ENCODE peak calls at places on chromosomes 11 and 22, in ten cellular contexts. P is spleen, K is stomach, S is breast epithelium, I is transverse colon, U is endothelial cell of umbilical vein, F is sigmoid colon, C is K562, D is HCT116, E is SK-N-SH. N is an unnamed sample.

GRCh38 chr11:27214713-27215112 is 148.3 kb downstream of the CCDC34 start:
- DNase-seq in D (no peak), K (no peak), S (no peak), C (no peak), E (no peak), U (no peak), P (no peak), F (no peak), I (no peak), N (no peak)

GRCh38 chr22:38072322-38073149 is 11.4 kb downstream of the SLC16A8 start:
- DNase-seq in D (no peak), S (no peak), C (no peak), I (no peak), K (no peak), E (peak), U (no peak), F (peak), P (no peak), N (no peak)

GRCh38 chr11:86171627-86172026 is 72.9 kb upstream of the EED start:
- DNase-seq in C (no peak), F (no peak), K (no peak), P (no peak), D (no peak), E (no peak), U (no peak), I (no peak), S (no peak), N (no peak)

GRCh38 chr22:22233081-22233480 is 11.5 kb upstream of the VPREB1 start:
- DNase-seq in U (no peak), K (no peak), E (no peak), C (no peak), S (no peak), F (no peak), D (no peak), P (no peak), I (no peak), N (no peak)

GRCh38 chr11:132784441-132784840 is 747.9 kb downstream of the OPCML start:
- DNase-seq in S (no peak), E (no peak), C (no peak), D (no peak), K (no peak), F (no peak), U (no peak), I (no peak), P (no peak), N (no peak)

GRCh38 chr11:474914-475506 is 24.9 kb downstream of the PTDSS2 start:
- DNase-seq in I (no peak), U (no peak), D (no peak), E (no peak), K (no peak), F (no peak), P (no peak), C (no peak), S (no peak), N (no peak)

GRCh38 chr22:43270314-43270908 is 72.8 kb downstream of the SCUBE1 start:
- DNase-seq in I (peak), S (no peak), C (peak), P (no peak), K (no peak), F (no peak), D (no peak), U (no peak), E (no peak), N (no peak)

GRCh38 chr11:124170801-124171586 is 12.2 kb upstream of the OR10D3 start:
- DNase-seq in S (no peak), I (no peak), D (no peak), U (no peak), P (no peak), F (no peak), E (no peak), C (peak), K (no peak), N (no peak)

GRCh38 chr11:48081151-48082010 is 101.0 kb downstream of the PTPRJ start:
- DNase-seq in I (no peak), K (no peak), D (no peak), S (peak), C (no peak), F (peak), E (no peak), P (peak), U (peak), N (peak)

GRCh38 chr11:121418625-121419114 is 33.4 kb upstream of the SORL1 start:
- DNase-seq in U (no peak), P (peak), D (no peak), S (no peak), C (no peak), E (no peak), K (no peak), I (peak), F (no peak), N (no peak)

GRCh38 chr11:23021287-23021863 is 161.1 kb upstream of the CCDC179 start:
- DNase-seq in I (peak), D (no peak), P (no peak), C (peak), S (no peak), E (peak), K (peak), U (peak), F (no peak), N (no peak)

GRCh38 chr11:96506953-96507354 is 117.1 kb downstream of the JRKL start:
- DNase-seq in C (peak), F (no peak), S (no peak), D (no peak), K (no peak), I (no peak), E (no peak), P (no peak), U (no peak), N (no peak)

GRCh38 chr11:1563697-1564534 is 8.2 kb downstream of the DUSP8 start:
- DNase-seq in U (no peak), P (no peak), E (no peak), D (no peak), I (no peak), F (no peak), S (no peak), C (no peak), K (no peak), N (no peak)

GRCh38 chr11:57325735-57326048 is 940 bp upstream of the TNKS1BP1 start:
- DNase-seq in F (peak), C (no peak), S (peak), E (peak), P (no peak), K (peak), I (peak), U (peak), D (no peak), N (peak)

GRCh38 chr11:114102993-114103896 is 43.7 kb downstream of the ZBTB16 start:
- DNase-seq in U (no peak), E (no peak), I (no peak), D (no peak), P (no peak), K (no peak), C (no peak), F (peak), S (no peak), N (no peak)

GRCh38 chr22:27378994-27379393 is 422.6 kb downstream of the MN1 start:
- DNase-seq in F (no peak), S (no peak), C (no peak), P (no peak), U (no peak), I (no peak), K (no peak), E (no peak), D (no peak), N (no peak)

GRCh38 chr11:106379265-106379664 is 301.8 kb downstream of the AASDHPPT start:
- DNase-seq in C (no peak), D (no peak), E (no peak), I (no peak), U (no peak), K (no peak), P (no peak), F (no peak), S (no peak), N (no peak)

GRCh38 chr11:57426754-57427691 is at the start of gene SLC43A3:
- DNase-seq in C (peak), F (peak), K (peak), E (peak), S (peak), U (peak), D (no peak), I (peak), P (peak), N (peak)

GRCh38 chr11:74681686-74682651 is 49.3 kb downstream of the CHRDL2 start:
- DNase-seq in E (no peak), D (no peak), K (peak), U (no peak), I (peak), C (no peak), P (peak), F (peak), S (peak), N (peak)

GRCh38 chr11:120867988-120868387 is 155.9 kb upstream of the TBCEL start:
- DNase-seq in S (no peak), K (no peak), D (no peak), U (no peak), F (no peak), C (no peak), E (no peak), I (no peak), P (no peak), N (no peak)

GRCh38 chr11:108647701-108648527 is 17.0 kb upstream of the DDX10 start:
- DNase-seq in P (peak), U (peak), C (peak), I (peak), D (peak), S (peak), E (peak), F (no peak), K (peak), N (peak)

GRCh38 chr22:50527921-50528681 is 1.7 kb downstream of the TYMP start:
- DNase-seq in P (no peak), E (no peak), F (no peak), I (no peak), S (no peak), U (no peak), D (no peak), C (no peak), K (no peak), N (no peak)

GRCh38 chr22:50530857-50531545 is 1.2 kb upstream of the TYMP start:
- DNase-seq in D (peak), E (no peak), C (no peak), S (peak), U (peak), P (peak), K (peak), I (peak), F (peak), N (peak)

GRCh38 chr22:50528682-50529415 is 963 bp downstream of the TYMP start:
- DNase-seq in F (no peak), D (no peak), K (no peak), E (no peak), P (no peak), I (peak), U (no peak), C (no peak), S (no peak), N (no peak)

GRCh38 chr22:50530280-50530856 is 556 bp upstream of the TYMP start:
- DNase-seq in S (peak), U (no peak), F (peak), D (peak), C (no peak), E (no peak), K (peak), P (peak), I (peak), N (peak)

GRCh38 chr22:50529416-50530279 is at the start of gene TYMP:
- DNase-seq in E (no peak), S (peak), U (no peak), F (peak), P (no peak), I (peak), K (peak), C (no peak), D (no peak), N (peak)
- TF ChIP-seq POLR2AphosphoS5 in E (no peak), S (no peak), U (no peak), F (no peak), P (peak), I (no peak), K (no peak), C (no peak), D (no peak), N (no peak)

GRCh38 chr11:59615132-59615636 is 390 bp downstream of the OSBP start:
- DNase-seq in E (no peak), F (peak), K (peak), D (peak), P (peak), U (no peak), S (peak), C (peak), I (peak), N (peak)
- TF ChIP-seq CTCF in E (no peak), F (no peak), K (no peak), D (no peak), P (no peak), U (no peak), S (no peak), C (no peak), I (no peak), N (peak)

GRCh38 chr11:64285885-64286800 is 495 bp downstream of the GPR137 start:
- DNase-seq in F (no peak), C (no peak), K (no peak), D (no peak), S (peak), E (peak), U (no peak), I (peak), P (peak), N (no peak)

GRCh38 chr11:64283092-64283491 is 1.4 kb downstream of the BAD start:
- DNase-seq in U (no peak), K (no peak), E (no peak), I (no peak), F (no peak), S (no peak), P (no peak), C (no peak), D (no peak), N (no peak)

GRCh38 chr11:64284048-64284961 is at the start of gene BAD:
- DNase-seq in S (peak), E (peak), C (peak), P (peak), I (peak), D (peak), K (peak), F (peak), U (peak), N (peak)

GRCh38 chr11:64286801-64287159 is 1.1 kb downstream of the GPR137 start:
- DNase-seq in D (no peak), S (no peak), P (peak), F (no peak), K (no peak), C (no peak), I (no peak), U (no peak), E (no peak), N (no peak)

GRCh38 chr11:64284962-64285884 is at the start of gene GPR137:
- DNase-seq in F (peak), I (peak), U (peak), S (peak), E (peak), K (peak), D (no peak), C (peak), P (peak), N (peak)
- TF ChIP-seq POLR2AphosphoS5 in F (peak), I (peak), U (peak), S (no peak), E (no peak), K (peak), D (peak), C (peak), P (peak), N (peak)

GRCh38 chr11:66868726-66869291 is 11.9 kb downstream of the LRFN4 start:
- DNase-seq in U (no peak), D (peak), C (peak), F (no peak), E (peak), I (peak), P (peak), K (peak), S (peak), N (no peak)
- TF ChIP-seq CTCF in U (no peak), D (peak), C (peak), F (no peak), E (peak), I (peak), P (peak), K (no peak), S (peak), N (no peak)